ENCODE peak calls at places on chromosomes 7 and 10, in five cellular contexts. Y is prostate gland, N is body of pancreas, A is HCT116, L is right lobe of liver. G is an unnamed sample.

GRCh38 chr10:14565199-14565598 is 209.5 kb downstream of the FAM107B start:
- DNase-seq in L (no peak), N (no peak), Y (no peak), A (no peak), G (no peak)

GRCh38 chr10:129104266-129105045 is 362.6 kb upstream of the MGMT start:
- DNase-seq in Y (no peak), A (no peak), N (no peak), L (no peak), G (no peak)

GRCh38 chr10:7340179-7340874 is 70.5 kb downstream of the SFMBT2 start:
- DNase-seq in N (no peak), Y (no peak), L (no peak), A (no peak), G (no peak)

GRCh38 chr10:70967591-70968588 is 79.5 kb upstream of the PCBD1 start:
- DNase-seq in A (no peak), L (no peak), Y (no peak), N (no peak), G (no peak)

GRCh38 chr10:89032141-89032814 is 41.7 kb downstream of the FAS start:
- DNase-seq in Y (peak; percentile 17), A (peak; percentile 33), N (no peak), L (no peak), G (peak; percentile 82)

GRCh38 chr7:1725766-1726630 is 55.9 kb downstream of the ELFN1 start:
- DNase-seq in Y (no peak), A (no peak), N (no peak), L (no peak), G (no peak)

GRCh38 chr7:141630621-141631020 is 71.3 kb downstream of the DENND11 start:
- DNase-seq in A (no peak), Y (no peak), L (no peak), N (no peak), G (no peak)

GRCh38 chr10:71747808-71748523 is 25.4 kb downstream of the VSIR start:
- DNase-seq in Y (no peak), N (no peak), L (no peak), A (no peak), G (no peak)

GRCh38 chr7:101216001-101216859 is 1.2 kb downstream of the PLOD3 start:
- DNase-seq in A (no peak), N (no peak), L (no peak), Y (no peak), G (no peak)

GRCh38 chr7:20795881-20796280 is 9.2 kb upstream of the SP8 start:
- DNase-seq in Y (no peak), A (no peak), L (no peak), N (no peak), G (no peak)

GRCh38 chr7:107879400-107880035 is 11.5 kb upstream of the DLD start:
- DNase-seq in Y (peak; percentile 39), N (peak; percentile 48), A (peak; percentile 52), L (no peak), G (no peak)

GRCh38 chr10:77892021-77892739 is 34.4 kb downstream of the DLG5 start:
- DNase-seq in A (no peak), Y (no peak), N (no peak), L (no peak), G (no peak)

GRCh38 chr10:75611972-75612331 is 180.5 kb downstream of the LRMDA start:
- DNase-seq in N (no peak), A (no peak), L (no peak), Y (no peak), G (no peak)
- H3K9me3 ChIP-seq in N (no peaks in the 10 kb centered on the region), A (no peaks in the 10 kb centered on the region), L (no peaks in the 10 kb centered on the region), Y (no peaks in the 10 kb centered on the region), G (no peaks in the 10 kb centered on the region)

DNA sequence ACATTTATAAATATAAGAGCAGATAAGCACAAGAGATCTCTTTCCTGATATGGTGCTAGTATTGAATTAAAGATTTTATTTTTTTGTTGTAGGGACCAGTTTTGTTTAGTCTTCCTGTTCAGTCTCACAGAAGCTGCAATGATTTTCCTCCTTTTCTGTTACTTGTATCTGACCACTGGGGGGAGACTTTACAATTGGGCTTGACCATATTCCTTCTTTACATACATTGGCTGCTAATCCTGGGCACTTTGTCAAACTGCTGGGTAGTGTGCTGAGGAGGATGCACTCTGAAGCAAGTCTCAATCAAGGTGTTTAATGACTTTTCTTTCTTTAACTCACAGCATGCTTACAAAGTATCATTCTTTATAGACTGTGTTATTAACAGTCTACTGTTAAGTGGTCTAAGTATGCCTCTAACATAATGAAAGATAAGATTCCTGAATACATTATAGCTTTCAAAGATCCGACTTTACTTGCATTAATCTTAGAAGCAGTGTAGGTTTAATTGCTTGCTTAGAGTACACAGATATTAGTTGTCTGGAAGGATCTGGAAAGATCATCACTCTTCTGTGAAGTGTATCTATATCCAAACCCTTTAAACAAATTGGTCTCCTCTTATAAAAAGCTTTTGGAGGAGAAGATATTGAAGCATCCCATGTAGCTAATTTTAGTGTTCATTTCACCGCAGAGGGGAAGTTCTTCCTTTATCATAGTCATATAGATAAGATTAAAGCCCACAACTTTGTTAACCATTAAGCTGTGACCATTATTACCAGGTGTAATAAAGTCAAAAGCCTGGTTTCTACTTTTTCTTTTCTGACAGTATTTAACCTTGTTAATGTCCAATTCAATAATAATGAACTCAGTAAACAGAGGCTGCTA is 3.2 kb downstream of the PALS2 start:
- DNase-seq in N (peak; percentile 25), Y (peak; percentile 69), L (no peak), A (peak; percentile 48), G (no peak)
- H3K4me1 ChIP-seq in N (peaks cover 58% of the 10 kb centered on the region), Y (peaks cover 9% of the 10 kb centered on the region), L (no peaks in the 10 kb centered on the region), A (peaks cover 24% of the 10 kb centered on the region), G (peaks cover 14% of the 10 kb centered on the region)

GRCh38 chr10:2529945-2530344 is 537.4 kb upstream of the PFKP start:
- DNase-seq in N (no peak), A (no peak), L (no peak), Y (no peak), G (no peak)

DNA sequence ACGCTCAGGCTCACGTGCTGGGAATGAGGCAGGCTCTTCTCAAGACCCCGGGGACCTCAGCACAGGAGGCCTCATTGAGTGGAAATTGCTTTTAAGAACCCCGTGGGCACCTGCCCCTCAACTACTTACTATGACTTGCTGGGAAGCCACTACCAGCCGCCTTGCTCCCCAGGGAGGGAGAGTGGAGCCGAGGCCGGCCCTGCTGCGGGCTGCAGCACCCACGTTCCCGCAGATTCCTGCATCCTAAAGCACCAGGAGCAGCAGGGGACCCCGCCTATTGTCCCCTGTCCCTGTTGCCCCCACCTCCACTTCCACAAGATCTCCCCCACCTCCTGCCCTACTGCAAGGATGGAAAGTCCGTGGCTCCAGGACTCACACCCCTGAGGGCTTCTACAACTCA is 541.6 kb upstream of the PFKP start:
- DNase-seq in Y (no peak), L (no peak), A (no peak), N (no peak), G (no peak)
- H3K9me3 ChIP-seq in Y (no peaks in the 10 kb centered on the region), L (no peaks in the 10 kb centered on the region), A (peaks cover 8% of the 10 kb centered on the region), N (no peaks in the 10 kb centered on the region), G (no peaks in the 10 kb centered on the region)

GRCh38 chr10:102115775-102116174 is 4.4 kb downstream of the LDB1 start:
- DNase-seq in A (no peak), Y (no peak), N (no peak), L (no peak), G (no peak)
- H3K4me1 ChIP-seq in A (peaks cover 72% of the 10 kb centered on the region), Y (peaks cover 40% of the 10 kb centered on the region), N (peaks cover 67% of the 10 kb centered on the region), L (no peaks in the 10 kb centered on the region), G (peaks cover 56% of the 10 kb centered on the region)

DNA sequence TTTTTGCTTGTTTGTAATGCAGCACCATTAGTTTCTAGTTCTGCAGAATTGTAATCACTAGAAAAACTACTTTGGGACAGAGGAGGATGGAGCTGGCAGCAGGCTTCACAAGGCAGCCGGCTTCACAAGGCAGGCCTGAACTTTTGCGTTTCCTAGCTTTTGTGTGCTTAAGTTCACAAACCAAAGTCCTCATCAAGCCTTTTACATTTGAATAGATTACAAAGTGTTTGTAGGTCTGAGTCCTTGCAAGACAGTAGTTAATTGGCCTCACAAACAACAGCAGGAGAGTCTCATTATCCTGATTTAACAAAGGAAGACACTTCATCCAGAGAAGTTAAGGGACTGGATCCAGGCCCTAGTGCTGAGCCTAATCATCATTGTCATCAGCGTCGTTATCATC is 147.8 kb upstream of the AUTS2 start:
- DNase-seq in N (no peak), A (no peak), L (no peak), Y (no peak), G (no peak)
- H3K9me3 ChIP-seq in N (no peaks in the 10 kb centered on the region), A (no peaks in the 10 kb centered on the region), L (no peaks in the 10 kb centered on the region), Y (no peaks in the 10 kb centered on the region), G (no peaks in the 10 kb centered on the region)

GRCh38 chr7:2807455-2807845 is 36.7 kb downstream of the GNA12 start:
- DNase-seq in N (no peak), L (no peak), A (no peak), Y (no peak), G (no peak)

GRCh38 chr7:2806571-2806970 is 37.5 kb downstream of the GNA12 start:
- DNase-seq in Y (no peak), N (no peak), L (no peak), A (no peak), G (no peak)

GRCh38 chr7:2809903-2810628 is 34.0 kb downstream of the GNA12 start:
- DNase-seq in L (no peak), A (no peak), N (no peak), Y (no peak), G (no peak)

GRCh38 chr7:2808891-2809660 is 35.0 kb downstream of the GNA12 start:
- DNase-seq in L (no peak), Y (no peak), A (no peak), N (no peak), G (peak; percentile 58)

DNA sequence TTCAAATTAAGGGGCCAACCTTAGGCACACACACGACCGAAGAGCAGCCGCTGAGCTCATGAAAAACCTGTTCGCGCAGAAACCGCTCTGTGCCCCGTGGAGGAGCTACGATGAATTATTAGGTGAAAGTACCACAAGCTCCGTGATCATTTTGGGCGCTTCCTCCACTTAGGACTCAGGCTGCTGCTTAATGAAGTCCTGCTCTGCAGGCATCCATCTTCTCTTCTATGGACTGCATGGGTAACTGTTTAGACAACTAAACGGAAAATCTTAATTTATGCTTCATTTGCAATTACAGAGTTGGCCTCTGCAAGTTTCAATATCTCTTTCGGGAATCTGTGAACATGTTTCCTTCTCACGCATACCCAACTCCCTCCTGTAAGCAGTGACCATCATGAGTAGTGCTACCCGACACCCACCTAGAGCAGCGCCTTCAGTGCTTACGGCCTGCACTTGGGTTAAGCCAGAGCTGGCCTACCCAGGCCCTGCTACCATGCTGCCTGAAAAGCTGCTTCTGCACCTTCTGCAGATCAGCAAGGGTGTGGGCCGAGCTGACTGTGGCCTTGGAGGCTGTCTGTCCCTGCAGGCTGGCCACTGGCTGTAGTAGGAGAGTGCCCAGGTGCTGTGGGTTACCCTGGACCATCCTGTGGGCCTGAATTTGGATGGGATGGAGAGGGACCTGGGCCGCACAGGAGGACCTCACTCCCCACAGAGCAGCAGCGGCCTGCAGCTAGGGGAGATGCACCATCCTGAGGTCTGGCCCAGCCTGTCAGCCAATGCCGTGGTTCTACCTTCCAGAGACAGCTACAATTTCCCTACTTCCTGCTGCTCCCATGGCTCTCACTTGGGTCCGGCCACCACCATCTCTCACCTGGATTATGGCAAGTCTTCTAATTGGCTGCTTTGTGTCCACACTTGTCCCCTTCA is 36.0 kb downstream of the GNA12 start:
- DNase-seq in A (no peak), L (no peak), N (no peak), Y (no peak), G (no peak)
- H3K4me1 ChIP-seq in A (peaks cover 3% of the 10 kb centered on the region), L (no peaks in the 10 kb centered on the region), N (peaks cover 3% of the 10 kb centered on the region), Y (no peaks in the 10 kb centered on the region), G (peaks cover 5% of the 10 kb centered on the region)

G was measured in left lung.